ENCODE peak calls at places on chromosomes 2 and 18, in five cellular contexts. Y, U, M, F and Z are unnamed samples.

GRCh38 chr2:107669335-107669734 is 157.4 kb upstream of the RGPD4 start:
- DNase-seq in U (no peak), M (peak; percentile 31), Y (no peak), F (no peak), Z (no peak)

GRCh38 chr2:108184421-108184820 is 55.3 kb upstream of the SULT1C3 start:
- DNase-seq in Y (no peak), U (no peak), M (peak; percentile 46), F (no peak), Z (no peak)

GRCh38 chr2:237774811-237775553 is 23.6 kb upstream of the RBM44 start:
- DNase-seq in F (no peak), Y (no peak), M (peak; percentile 71), U (no peak), Z (peak; percentile 53)

GRCh38 chr18:43662657-43663056 is 385.4 kb upstream of the SYT4 start:
- DNase-seq in Y (no peak), F (no peak), U (no peak), M (no peak), Z (no peak)

GRCh38 chr18:58005036-58005435 is 39.0 kb upstream of the NEDD4L start:
- DNase-seq in Y (no peak), U (no peak), M (peak; percentile 27), F (no peak), Z (no peak)

GRCh38 chr18:2617974-2618373 is 37.6 kb upstream of the SMCHD1 start:
- DNase-seq in F (no peak), M (no peak), U (no peak), Y (no peak), Z (no peak)

GRCh38 chr2:44456946-44457345 is 95.2 kb downstream of the CAMKMT start:
- DNase-seq in M (no peak), U (no peak), Y (no peak), F (no peak), Z (no peak)

GRCh38 chr18:78390985-78391384 is 588.6 kb upstream of the SALL3 start:
- DNase-seq in Y (no peak), M (no peak), U (no peak), F (no peak), Z (no peak)

GRCh38 chr2:22673501-22673900 is 711.5 kb upstream of the KLHL29 start:
- DNase-seq in M (no peak), F (no peak), Y (no peak), U (no peak), Z (no peak)

GRCh38 chr2:44009136-44009744 is 13.5 kb upstream of the LRPPRC start:
- DNase-seq in F (no peak), Y (no peak), M (no peak), U (no peak), Z (no peak)

GRCh38 chr2:36967236-36967876 is 1.0 kb upstream of the STRN start:
- DNase-seq in F (no peak), Y (no peak), M (no peak), U (no peak), Z (no peak)

GRCh38 chr2:182393361-182393760 is 33.5 kb downstream of the PDE1A start:
- DNase-seq in F (no peak), U (no peak), Y (no peak), M (no peak), Z (no peak)

GRCh38 chr2:238860966-238861730 is 13.3 kb downstream of the TWIST2 start:
- DNase-seq in F (peak; percentile 50), U (peak; percentile 11), M (no peak), Y (no peak), Z (no peak)

GRCh38 chr2:98663521-98664090 is 55.2 kb downstream of the UNC50 start:
- DNase-seq in U (no peak), F (no peak), M (no peak), Y (no peak), Z (no peak)

GRCh38 chr2:232343816-232344215 is 34.7 kb upstream of the ALPP start:
- DNase-seq in U (no peak), Y (no peak), F (no peak), M (no peak), Z (no peak)

DNA sequence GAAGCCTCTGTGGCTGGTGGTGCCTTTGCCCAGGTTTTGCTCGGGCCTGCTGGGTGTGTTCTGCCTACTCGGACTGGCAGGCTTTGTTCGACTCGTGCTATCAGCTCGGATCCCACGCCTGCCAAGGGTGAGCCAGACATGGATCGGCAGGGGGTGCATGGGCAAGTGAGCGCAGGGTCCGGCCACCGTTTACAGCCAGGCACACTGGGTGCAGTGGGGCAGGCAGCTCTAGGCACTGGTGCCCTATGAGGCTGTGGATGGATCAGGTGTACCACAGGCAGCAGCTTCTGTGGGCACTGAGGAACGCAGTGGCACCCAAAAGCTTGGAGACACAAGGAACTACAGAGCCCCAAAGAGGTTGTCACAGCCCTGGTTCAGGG is 25.6 kb downstream of the MARCHF7 start:
- DNase-seq in U (peak; percentile 38), F (no peak), Y (no peak), M (no peak), Z (no peak)
- TF ChIP-seq POLR2A in U (no peak), F (no peak), Y (no peak), M (no peak), Z (no peak)

DNA sequence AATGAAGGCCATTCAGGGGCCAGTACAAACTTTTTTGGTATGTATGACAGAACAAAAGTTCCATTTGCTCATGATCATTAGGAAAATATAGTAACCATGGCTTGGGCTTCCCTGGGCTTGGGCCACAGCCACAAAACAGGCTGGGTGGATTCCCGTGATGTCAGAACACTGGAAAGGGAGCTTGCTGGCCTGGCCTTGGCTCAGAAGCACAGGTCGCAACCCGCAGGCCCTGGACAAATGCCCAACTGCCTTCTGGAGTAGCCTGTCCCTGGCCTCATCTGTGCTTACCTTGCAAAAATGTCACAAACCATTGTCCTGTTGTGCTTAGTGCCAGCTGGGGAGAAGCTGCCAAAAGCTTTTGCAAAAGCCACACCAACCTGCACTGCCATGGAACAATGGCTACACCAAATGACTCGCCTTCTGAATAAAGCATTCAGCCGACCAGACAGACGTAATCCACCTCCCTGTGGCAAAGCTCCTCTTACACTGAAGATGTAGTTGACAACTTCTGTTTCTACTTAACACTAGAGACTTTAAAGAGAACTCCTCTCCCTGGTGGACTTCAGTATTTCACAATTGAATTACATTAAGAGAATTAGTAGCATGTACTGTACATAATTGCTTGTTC is 125.5 kb downstream of the ANKRD44 start:
- DNase-seq in F (peak; percentile 62), Y (peak; percentile 73), U (peak; percentile 87), M (no peak), Z (no peak)
- TF ChIP-seq POLR2A in F (no peak), Y (no peak), U (no peak), M (no peak), Z (no peak)

DNA sequence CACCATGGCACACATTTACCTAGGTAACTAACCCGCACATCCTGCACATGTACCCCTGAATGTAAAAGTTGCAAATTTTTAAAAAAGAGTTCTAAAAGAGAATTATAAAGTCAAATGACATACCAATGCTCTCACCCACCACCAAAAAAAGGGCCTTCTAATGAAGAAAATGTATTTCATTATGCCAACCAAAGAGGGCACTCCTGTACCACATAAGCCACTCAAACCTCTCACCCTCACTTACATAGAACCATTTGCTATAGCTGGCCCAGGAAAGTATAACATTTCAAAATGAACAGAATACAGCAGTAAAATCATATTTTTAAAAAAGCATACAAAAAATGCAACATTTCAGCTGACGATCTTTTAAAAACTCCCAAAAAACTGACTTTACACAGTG is 241.5 kb upstream of the PKDCC start:
- DNase-seq in Y (no peak), M (peak; percentile 64), F (no peak), U (no peak), Z (no peak)
- TF ChIP-seq POLR2A in Y (no peak), M (no peak), F (no peak), U (no peak), Z (no peak)

DNA sequence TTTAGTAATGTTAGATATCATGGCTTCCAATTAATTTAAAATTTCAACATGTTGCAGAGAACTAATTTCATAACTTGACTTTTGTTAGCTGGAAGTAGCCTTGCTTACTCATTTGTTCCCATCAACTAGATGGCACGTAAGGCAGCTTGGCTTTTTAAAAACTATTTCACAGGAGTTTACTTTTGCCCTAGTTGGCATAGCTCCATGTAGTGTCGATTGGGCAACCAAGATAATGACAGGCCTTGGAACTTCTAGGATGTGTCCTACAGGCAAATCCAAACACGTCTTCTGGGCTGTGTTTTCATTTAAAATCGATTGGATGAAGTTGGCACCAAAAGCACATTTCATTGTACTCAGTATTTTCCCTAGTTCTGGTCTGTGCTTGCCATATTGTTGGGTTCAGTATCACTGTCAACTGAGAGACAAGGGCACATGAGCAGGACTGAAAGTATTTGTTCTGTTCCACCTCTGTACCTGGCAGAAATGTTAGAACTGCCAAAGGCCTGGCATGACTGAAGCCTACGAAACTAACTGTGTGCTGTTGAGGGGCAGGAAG is 29.4 kb downstream of the HADHB start:
- DNase-seq in F (peak; percentile 59), U (peak; percentile 29), M (peak; percentile 12), Y (peak; percentile 89), Z (no peak)
- TF ChIP-seq POLR2A in F (no peak), U (no peak), M (no peak), Y (no peak), Z (no peak)

GRCh38 chr2:207163815-207164747 is 1.7 kb downstream of the KLF7 start:
- DNase-seq in Y (peak; percentile 85), F (peak; percentile 49), U (peak; percentile 73), M (peak; percentile 72), Z (no peak)
- TF ChIP-seq POLR2A in Y (no peak), F (no peak), U (no peak), M (no peak), Z (no peak)

DNA sequence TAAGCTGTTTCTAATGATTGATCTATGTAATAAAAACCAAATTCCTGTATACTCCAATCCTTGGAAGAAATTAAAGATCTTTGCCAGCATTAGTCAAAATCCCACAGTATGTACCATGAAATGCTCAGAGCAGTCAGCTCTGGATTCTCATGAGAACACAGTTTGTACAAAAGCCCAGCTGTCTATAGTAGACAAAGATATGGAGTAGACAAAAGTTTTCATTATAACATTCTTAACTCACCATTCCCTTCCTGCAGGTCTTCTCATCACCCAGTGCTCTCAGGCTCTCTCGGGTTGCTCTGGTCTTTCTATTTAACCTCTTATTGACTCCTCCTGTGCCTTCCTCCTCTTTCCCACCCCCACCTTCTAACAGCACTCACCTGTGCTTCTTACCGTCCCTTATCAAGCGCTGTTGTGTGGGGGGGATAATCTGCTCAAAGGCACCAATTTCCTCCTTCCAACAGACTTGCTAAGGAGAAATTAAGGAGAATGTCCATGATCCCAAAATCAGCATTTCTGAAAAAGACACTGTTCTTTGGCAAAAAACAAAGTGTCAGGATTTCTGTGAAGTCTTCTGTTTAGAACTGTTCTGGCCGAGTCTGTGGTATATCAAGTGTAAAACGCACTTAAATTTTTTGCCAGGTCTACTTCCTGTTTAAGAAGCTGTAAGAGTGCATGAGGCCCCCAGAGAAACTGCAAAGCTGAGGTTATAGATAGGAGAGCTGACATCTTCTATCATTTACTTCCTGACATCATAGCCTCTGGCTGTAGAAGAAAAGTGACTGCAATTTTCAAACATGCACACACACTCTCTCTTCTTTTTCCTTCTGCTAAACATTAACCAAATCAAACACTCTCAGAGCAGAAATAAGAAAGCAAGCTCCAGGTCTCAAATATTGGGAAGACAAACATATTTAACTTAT is 144.1 kb downstream of the EVA1A start:
- DNase-seq in M (peak; percentile 10), Y (no peak), U (no peak), F (no peak), Z (no peak)
- TF ChIP-seq POLR2A in M (no peak), Y (no peak), U (no peak), F (no peak), Z (no peak)

GRCh38 chr18:34976899-34977786 is 64.1 kb upstream of the MAPRE2 start:
- DNase-seq in Y (peak; percentile 86), M (peak; percentile 50), F (peak; percentile 54), U (peak; percentile 85), Z (peak; percentile 11)
- TF ChIP-seq POLR2A in Y (peak; percentile 23), M (peak; percentile 14), F (no peak), U (no peak), Z (no peak)